ENCODE peak calls at places on chromosomes 2 and 18, in six cellular contexts. M is Peyer's patch; W is right cardiac atrium; N is small intestine; C is CD4-positive, alpha-beta memory T cell; U is prostate gland. B is an unnamed sample. For H3K4me1, the result is how much of the 10 kb centered on the place peaks cover.

GRCh38 chr2:126437016-126437415 is 218.9 kb upstream of the GYPC start:
- DNase-seq in M (no peak), W (no peak), N (no peak), C (no peak), U (no peak), B (no peak)

GRCh38 chr18:75612491-75612890 is 185.0 kb upstream of the SMIM21 start:
- DNase-seq in M (no peak), W (no peak), N (no peak), C (no peak), U (no peak), B (no peak)

GRCh38 chr2:98944786-98945185 is 8.8 kb upstream of the CRACDL start:
- DNase-seq in M (no peak), W (no peak), N (no peak), C (no peak), U (no peak), B (no peak)

GRCh38 chr2:98541906-98542305 is 66.4 kb downstream of the COA5 start:
- DNase-seq in M (no peak), W (no peak), N (no peak), C (no peak), U (no peak), B (no peak)

GRCh38 chr2:203340791-203341487 is 12.7 kb downstream of the ABI2 start:
- DNase-seq in M (no peak), W (no peak), N (no peak), C (no peak), U (peak), B (no peak)

GRCh38 chr2:105919826-105920225 is 175.1 kb downstream of the NCK2 start:
- DNase-seq in M (peak), W (no peak), N (peak), C (peak), U (no peak), B (peak)

GRCh38 chr18:48409591-48410094 is 460 bp upstream of the ZBTB7C start:
- DNase-seq in M (no peak), W (peak), N (no peak), C (peak), U (no peak), B (no peak)

GRCh38 chr2:106189764-106190468 is 4.2 kb downstream of the UXS1 start:
- DNase-seq in M (no peak), W (no peak), N (no peak), C (no peak), U (no peak), B (no peak)

GRCh38 chr2:172350844-172351480 is 76.4 kb upstream of the ITGA6 start:
- DNase-seq in M (no peak), W (peak), N (no peak), C (no peak), U (peak), B (no peak)

GRCh38 chr18:59502222-59502898 is 143.3 kb upstream of the LMAN1 start:
- DNase-seq in M (no peak), W (peak), N (no peak), C (no peak), U (peak), B (no peak)

GRCh38 chr2:68287580-68288441 is 31.9 kb downstream of the CNRIP1 start:
- DNase-seq in M (no peak), W (peak), N (no peak), C (no peak), U (peak), B (no peak)

GRCh38 chr18:58934356-58934755 is 69.7 kb downstream of the ZNF532 start:
- DNase-seq in M (no peak), W (no peak), N (no peak), C (no peak), U (no peak), B (no peak)

GRCh38 chr18:54250846-54251251 is 18.5 kb upstream of the POLI start:
- DNase-seq in M (no peak), W (no peak), N (no peak), C (no peak), U (no peak), B (no peak)

GRCh38 chr2:240136671-240137292 is 677 bp upstream of the COPS9 start:
- DNase-seq in M (peak), W (no peak), N (no peak), C (no peak), U (no peak), B (no peak)

GRCh38 chr18:62242955-62243354 is 55.9 kb downstream of the RELCH start:
- DNase-seq in M (no peak), W (no peak), N (no peak), C (no peak), U (no peak), B (no peak)

GRCh38 chr2:240468300-240469238 is 33.1 kb downstream of the GPC1 start:
- DNase-seq in M (peak), W (peak), N (no peak), C (no peak), U (peak), B (no peak)

GRCh38 chr18:10240276-10240675 is 214.2 kb upstream of the APCDD1 start:
- DNase-seq in M (no peak), W (no peak), N (no peak), C (no peak), U (no peak), B (no peak)

GRCh38 chr2:27261926-27262298 is 935 bp downstream of the SLC30A3 start:
- DNase-seq in M (no peak), W (no peak), N (no peak), C (no peak), U (no peak), B (no peak)

GRCh38 chr18:46369323-46369722 is 265.1 kb downstream of the HAUS1 start:
- DNase-seq in M (no peak), W (no peak), N (no peak), C (no peak), U (no peak), B (no peak)

GRCh38 chr2:132943829-132944228 is 273.8 kb upstream of the LYPD1 start:
- DNase-seq in M (no peak), W (no peak), N (no peak), C (no peak), U (no peak), B (no peak)

GRCh38 chr2:33136056-33136455 is 189.3 kb downstream of the LTBP1 start:
- DNase-seq in M (no peak), W (peak), N (no peak), C (no peak), U (no peak), B (no peak)

GRCh38 chr2:33133436-33133835 is 186.7 kb downstream of the LTBP1 start:
- DNase-seq in M (no peak), W (peak), N (no peak), C (no peak), U (no peak), B (no peak)

GRCh38 chr2:33135645-33136044 is 188.9 kb downstream of the LTBP1 start:
- DNase-seq in M (no peak), W (no peak), N (no peak), C (no peak), U (no peak), B (no peak)

GRCh38 chr2:33134764-33135560 is 188.2 kb downstream of the LTBP1 start:
- DNase-seq in M (no peak), W (peak), N (no peak), C (no peak), U (no peak), B (no peak)

DNA sequence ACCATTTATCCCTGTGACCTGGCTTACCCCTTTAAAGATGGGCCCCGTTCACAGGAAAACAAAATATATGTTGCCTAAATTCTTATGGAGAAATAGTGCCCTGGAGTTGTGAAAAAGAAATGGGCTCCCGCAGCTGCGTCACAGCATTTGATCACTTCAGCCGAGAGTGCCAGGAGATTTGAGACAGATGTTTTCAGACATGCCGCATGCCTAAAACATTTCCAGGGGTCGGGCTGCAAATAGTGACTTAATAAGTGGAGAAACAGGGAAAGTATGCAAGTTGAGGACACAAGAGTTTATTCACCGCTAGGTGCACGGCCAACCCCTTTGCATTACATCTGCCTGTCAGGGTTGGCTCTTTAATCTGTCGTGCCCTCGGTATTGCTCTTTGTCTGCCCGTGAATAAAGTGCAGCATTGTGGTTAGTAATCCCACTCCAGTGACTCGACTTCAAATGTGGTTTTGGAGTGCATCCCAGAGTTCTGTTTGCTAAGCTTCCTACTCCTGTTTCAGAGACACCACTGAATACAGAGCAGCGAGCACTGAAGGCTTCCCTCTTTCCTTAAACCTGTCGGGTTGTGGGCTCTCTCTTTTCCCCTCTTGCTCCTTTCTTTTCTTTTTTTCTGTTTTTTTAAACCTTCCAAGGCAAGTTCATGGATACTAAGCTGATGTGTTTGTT is 187.5 kb downstream of the LTBP1 start:
- DNase-seq in M (peak), W (peak), N (no peak), C (no peak), U (peak), B (no peak)
- H3K4me3 ChIP-seq in M (peak), W (peak), N (no peak), C (no peak), U (no peak), B (no peak)

GRCh38 chr2:63846487-63846886 is 4.8 kb downstream of the UGP2 start:
- DNase-seq in M (no peak), W (no peak), N (no peak), C (no peak), U (no peak), B (no peak)
- H3K4me1 ChIP-seq in M (under half), W (under half), N (under half), C (half or more), U (under half), B (half or more)

DNA sequence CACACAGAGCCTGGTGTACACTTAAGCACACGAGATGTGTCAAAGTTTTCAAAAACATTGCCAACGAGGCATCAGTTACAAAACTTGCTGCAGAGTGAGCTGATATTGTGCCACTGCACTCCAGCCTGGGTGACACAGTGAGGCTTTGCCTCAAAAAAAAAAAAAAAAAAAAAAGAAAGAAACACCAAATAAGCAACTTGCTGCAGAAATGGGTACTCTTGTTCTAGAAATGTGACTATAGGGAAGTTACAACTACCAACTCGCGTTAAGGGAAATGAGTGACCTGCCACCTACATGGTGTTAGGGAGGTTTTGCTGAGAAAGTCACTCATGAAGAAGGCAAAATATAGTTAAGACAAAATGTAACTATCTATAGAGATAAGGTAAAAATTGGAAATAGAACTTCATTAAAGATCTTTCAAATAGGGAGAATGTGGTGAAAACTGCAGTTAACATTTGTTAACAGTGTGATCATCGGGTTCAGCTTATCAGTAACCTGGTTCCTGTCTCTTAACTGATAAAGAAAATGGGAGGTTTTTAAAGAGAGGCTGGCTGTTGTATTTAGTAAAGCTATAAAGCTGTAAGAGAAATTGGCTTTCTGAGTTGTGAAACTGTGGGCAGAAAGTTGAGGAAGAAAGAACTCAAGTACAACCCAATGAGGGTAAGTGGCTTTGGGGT is at the start of gene IL1RL1:
- DNase-seq in M (no peak), W (no peak), N (no peak), C (no peak), U (no peak), B (no peak)
- H3K27ac ChIP-seq in M (no peak), W (no peak), N (no peak), C (no peak), U (no peak), B (no peak)

GRCh38 chr2:190469770-190470169 is 61.6 kb downstream of the MFSD6 start:
- DNase-seq in M (no peak), W (peak), N (peak), C (no peak), U (peak), B (no peak)

GRCh38 chr2:190465060-190465459 is 56.9 kb downstream of the MFSD6 start:
- DNase-seq in M (no peak), W (no peak), N (no peak), C (no peak), U (no peak), B (no peak)

GRCh38 chr2:190468814-190469569 is 60.8 kb downstream of the MFSD6 start:
- DNase-seq in M (no peak), W (peak), N (peak), C (no peak), U (peak), B (no peak)

GRCh38 chr2:190466819-190467444 is 58.8 kb downstream of the MFSD6 start:
- DNase-seq in M (no peak), W (no peak), N (no peak), C (no peak), U (no peak), B (no peak)

GRCh38 chr2:190467575-190468083 is 59.5 kb downstream of the MFSD6 start:
- DNase-seq in M (no peak), W (no peak), N (no peak), C (no peak), U (no peak), B (no peak)
- H3K4me3 ChIP-seq in M (no peak), W (peak), N (no peak), C (no peak), U (no peak), B (no peak)